ENCODE peak calls at places on chromosomes 1 and 21, in nine cellular contexts. One of them, this sample, is unnamed. For H3K4me1, the result is how much of the 10 kb centered on the place peaks cover.

GRCh38 chr1:217029311-217030157 is 306.3 kb upstream of the ESRRG start:
- DNase-seq in transverse colon: peak
- DNase-seq in A549: no peak
- DNase-seq in GM12878: no peak
- DNase-seq in upper lobe of left lung: peak
- DNase-seq in ovary: no peak
- DNase-seq in K562: no peak
- DNase-seq in stomach: peak
- DNase-seq in sigmoid colon: no peak
- DNase-seq in this sample: no peak

GRCh38 chr1:88774151-88774556 is 90.1 kb downstream of the PKN2 start:
- DNase-seq in transverse colon: peak
- DNase-seq in stomach: peak
- DNase-seq in sigmoid colon: no peak
- DNase-seq in GM12878: no peak
- DNase-seq in A549: peak
- DNase-seq in K562: no peak
- DNase-seq in ovary: no peak
- DNase-seq in upper lobe of left lung: no peak
- DNase-seq in this sample: no peak

GRCh38 chr1:36729289-36729688 is 246.6 kb upstream of the CSF3R start:
- DNase-seq in K562: no peak
- DNase-seq in transverse colon: no peak
- DNase-seq in sigmoid colon: no peak
- DNase-seq in stomach: no peak
- DNase-seq in GM12878: no peak
- DNase-seq in upper lobe of left lung: no peak
- DNase-seq in A549: no peak
- DNase-seq in ovary: no peak
- DNase-seq in this sample: no peak

GRCh38 chr21:38806942-38807284 is 1.2 kb downstream of the ETS2 start:
- DNase-seq in sigmoid colon: no peak
- DNase-seq in ovary: no peak
- DNase-seq in GM12878: no peak
- DNase-seq in stomach: no peak
- DNase-seq in upper lobe of left lung: no peak
- DNase-seq in A549: no peak
- DNase-seq in K562: no peak
- DNase-seq in transverse colon: no peak
- DNase-seq in this sample: no peak

GRCh38 chr1:113890816-113891215 is 3.4 kb upstream of the BCL2L15 start:
- DNase-seq in ovary: no peak
- DNase-seq in stomach: no peak
- DNase-seq in sigmoid colon: no peak
- DNase-seq in transverse colon: no peak
- DNase-seq in K562: no peak
- DNase-seq in upper lobe of left lung: no peak
- DNase-seq in GM12878: no peak
- DNase-seq in A549: no peak
- DNase-seq in this sample: no peak

GRCh38 chr21:42269382-42269781 is 45.8 kb downstream of the TFF3 start:
- DNase-seq in transverse colon: no peak
- DNase-seq in K562: no peak
- DNase-seq in upper lobe of left lung: no peak
- DNase-seq in ovary: no peak
- DNase-seq in sigmoid colon: no peak
- DNase-seq in GM12878: no peak
- DNase-seq in A549: no peak
- DNase-seq in stomach: no peak
- DNase-seq in this sample: no peak

GRCh38 chr1:2376931-2377672 is 14.3 kb downstream of the MORN1 start:
- DNase-seq in K562: no peak
- DNase-seq in stomach: no peak
- DNase-seq in upper lobe of left lung: no peak
- DNase-seq in A549: no peak
- DNase-seq in sigmoid colon: peak
- DNase-seq in GM12878: no peak
- DNase-seq in transverse colon: peak
- DNase-seq in ovary: no peak
- DNase-seq in this sample: no peak

GRCh38 chr1:153262462-153263157 is 3.1 kb downstream of the LORICRIN start:
- DNase-seq in ovary: no peak
- DNase-seq in K562: no peak
- DNase-seq in stomach: no peak
- DNase-seq in sigmoid colon: no peak
- DNase-seq in transverse colon: no peak
- DNase-seq in upper lobe of left lung: no peak
- DNase-seq in GM12878: peak
- DNase-seq in A549: no peak
- DNase-seq in this sample: no peak

GRCh38 chr1:234544094-234544579 is 65.2 kb upstream of the TARBP1 start:
- DNase-seq in GM12878: no peak
- DNase-seq in ovary: peak
- DNase-seq in K562: peak
- DNase-seq in stomach: peak
- DNase-seq in A549: no peak
- DNase-seq in transverse colon: peak
- DNase-seq in upper lobe of left lung: peak
- DNase-seq in sigmoid colon: peak
- DNase-seq in this sample: peak

GRCh38 chr1:172680733-172681275 is 21.9 kb downstream of the FASLG start:
- DNase-seq in K562: no peak
- DNase-seq in stomach: no peak
- DNase-seq in sigmoid colon: no peak
- DNase-seq in GM12878: no peak
- DNase-seq in ovary: no peak
- DNase-seq in transverse colon: no peak
- DNase-seq in A549: no peak
- DNase-seq in upper lobe of left lung: no peak
- DNase-seq in this sample: no peak

GRCh38 chr1:239619190-239619589 is 232.8 kb downstream of the CHRM3 start:
- DNase-seq in K562: no peak
- DNase-seq in sigmoid colon: no peak
- DNase-seq in transverse colon: no peak
- DNase-seq in ovary: no peak
- DNase-seq in upper lobe of left lung: no peak
- DNase-seq in stomach: no peak
- DNase-seq in A549: no peak
- DNase-seq in GM12878: no peak
- DNase-seq in this sample: no peak

GRCh38 chr1:11654571-11655262 is at the start of gene FBXO44:
- DNase-seq in upper lobe of left lung: peak
- DNase-seq in K562: peak
- DNase-seq in stomach: peak
- DNase-seq in GM12878: no peak
- DNase-seq in A549: no peak
- DNase-seq in transverse colon: peak
- DNase-seq in ovary: peak
- DNase-seq in sigmoid colon: peak
- DNase-seq in this sample: peak

DNA sequence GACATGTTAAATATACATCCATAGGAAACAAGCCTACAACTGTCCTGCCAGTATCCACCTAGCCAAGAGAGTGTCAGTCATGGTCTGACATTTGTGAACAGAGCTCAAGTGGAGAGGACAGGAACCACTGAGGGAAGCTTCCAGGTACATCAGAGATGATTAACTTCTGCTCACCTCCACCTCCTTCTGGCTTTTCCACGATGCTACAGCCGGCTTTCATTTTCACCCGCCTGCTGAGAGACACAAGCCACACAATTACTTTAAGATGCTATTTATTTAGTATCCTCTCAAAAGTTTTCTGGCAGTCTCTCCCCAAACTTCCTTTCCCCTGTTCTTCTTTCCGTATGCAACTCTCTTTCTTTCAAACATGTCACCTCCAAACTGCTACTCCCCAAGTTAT is 2.1 kb downstream of the ETV3 start:
- DNase-seq in transverse colon: no peak
- DNase-seq in ovary: no peak
- DNase-seq in stomach: no peak
- DNase-seq in GM12878: no peak
- DNase-seq in sigmoid colon: no peak
- DNase-seq in K562: no peak
- DNase-seq in A549: peak
- DNase-seq in upper lobe of left lung: no peak
- DNase-seq in this sample: no peak
- H3K4me1 ChIP-seq in transverse colon: under half
- H3K4me1 ChIP-seq in ovary: under half
- H3K4me1 ChIP-seq in stomach: half or more
- H3K4me1 ChIP-seq in GM12878: under half
- H3K4me1 ChIP-seq in sigmoid colon: under half
- H3K4me1 ChIP-seq in K562: under half
- H3K4me1 ChIP-seq in A549: under half
- H3K4me1 ChIP-seq in upper lobe of left lung: under half
- H3K4me1 ChIP-seq in this sample: under half

GRCh38 chr1:240831922-240832321 is 220.0 kb upstream of the GREM2 start:
- DNase-seq in transverse colon: no peak
- DNase-seq in GM12878: no peak
- DNase-seq in A549: no peak
- DNase-seq in ovary: no peak
- DNase-seq in upper lobe of left lung: no peak
- DNase-seq in stomach: no peak
- DNase-seq in K562: no peak
- DNase-seq in sigmoid colon: no peak
- DNase-seq in this sample: no peak
- TF ChIP-seq CTCF in transverse colon: no peak
- TF ChIP-seq CTCF in GM12878: no peak
- TF ChIP-seq CTCF in A549: peak
- TF ChIP-seq CTCF in ovary: no peak
- TF ChIP-seq CTCF in upper lobe of left lung: no peak
- TF ChIP-seq CTCF in stomach: no peak
- TF ChIP-seq CTCF in K562: no peak
- TF ChIP-seq CTCF in sigmoid colon: no peak
- TF ChIP-seq CTCF in this sample: no peak

GRCh38 chr21:34509151-34509550 is 2.9 kb downstream of the KCNE1 start:
- DNase-seq in A549: no peak
- DNase-seq in transverse colon: no peak
- DNase-seq in sigmoid colon: no peak
- DNase-seq in GM12878: no peak
- DNase-seq in K562: no peak
- DNase-seq in ovary: no peak
- DNase-seq in stomach: no peak
- DNase-seq in upper lobe of left lung: no peak
- DNase-seq in this sample: no peak
- TF ChIP-seq EP300 in A549: no peak
- TF ChIP-seq EP300 in transverse colon: no peak
- TF ChIP-seq EP300 in sigmoid colon: no peak
- TF ChIP-seq EP300 in GM12878: no peak
- TF ChIP-seq EP300 in K562: no peak
- TF ChIP-seq EP300 in ovary: no peak
- TF ChIP-seq EP300 in stomach: no peak
- TF ChIP-seq EP300 in upper lobe of left lung: no peak
- TF ChIP-seq EP300 in this sample: no peak

DNA sequence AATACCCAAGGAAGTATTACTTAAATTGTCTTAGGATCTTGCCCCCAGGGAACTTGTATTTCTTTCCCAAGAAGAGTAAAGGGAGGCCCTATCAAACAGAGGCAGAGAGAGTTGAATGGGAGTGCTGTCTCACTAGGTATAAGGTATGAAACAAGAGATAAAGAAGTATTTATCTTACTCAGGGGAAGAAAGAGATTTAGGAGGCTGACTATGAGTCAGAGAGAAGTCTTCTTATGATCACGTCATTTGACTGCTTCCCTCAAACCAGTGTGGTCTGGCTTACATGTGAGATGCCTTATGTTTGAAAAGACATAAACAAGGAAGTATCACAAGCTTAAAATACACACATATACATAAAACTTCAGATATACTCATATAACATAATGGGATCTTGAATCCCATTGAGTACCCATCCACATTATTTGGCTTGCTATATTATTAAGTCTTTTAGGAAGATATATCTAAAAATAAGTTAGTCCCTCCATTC is 29.6 kb downstream of the DUSP10 start:
- DNase-seq in stomach: no peak
- DNase-seq in K562: peak
- DNase-seq in transverse colon: no peak
- DNase-seq in GM12878: no peak
- DNase-seq in upper lobe of left lung: peak
- DNase-seq in A549: peak
- DNase-seq in sigmoid colon: no peak
- DNase-seq in ovary: no peak
- DNase-seq in this sample: no peak
- H3K4me1 ChIP-seq in stomach: half or more
- H3K4me1 ChIP-seq in K562: under half
- H3K4me1 ChIP-seq in transverse colon: under half
- H3K4me1 ChIP-seq in GM12878: half or more
- H3K4me1 ChIP-seq in upper lobe of left lung: half or more
- H3K4me1 ChIP-seq in A549: half or more
- H3K4me1 ChIP-seq in sigmoid colon: half or more
- H3K4me1 ChIP-seq in ovary: under half
- H3K4me1 ChIP-seq in this sample: under half

GRCh38 chr1:15825800-15826199 is 18.4 kb upstream of the UQCRHL start:
- DNase-seq in A549: no peak
- DNase-seq in ovary: no peak
- DNase-seq in stomach: no peak
- DNase-seq in transverse colon: no peak
- DNase-seq in upper lobe of left lung: no peak
- DNase-seq in K562: no peak
- DNase-seq in sigmoid colon: no peak
- DNase-seq in GM12878: no peak
- DNase-seq in this sample: no peak
- TF ChIP-seq CTCF in A549: no peak
- TF ChIP-seq CTCF in ovary: no peak
- TF ChIP-seq CTCF in stomach: no peak
- TF ChIP-seq CTCF in transverse colon: no peak
- TF ChIP-seq CTCF in upper lobe of left lung: no peak
- TF ChIP-seq CTCF in K562: no peak
- TF ChIP-seq CTCF in sigmoid colon: no peak
- TF ChIP-seq CTCF in GM12878: no peak
- TF ChIP-seq CTCF in this sample: no peak

GRCh38 chr1:46157916-46158311 is 17.0 kb upstream of the TSPAN1 start:
- DNase-seq in transverse colon: no peak
- DNase-seq in stomach: no peak
- DNase-seq in upper lobe of left lung: no peak
- DNase-seq in GM12878: no peak
- DNase-seq in A549: no peak
- DNase-seq in ovary: no peak
- DNase-seq in sigmoid colon: no peak
- DNase-seq in K562: peak
- DNase-seq in this sample: no peak
- TF ChIP-seq EP300 in transverse colon: no peak
- TF ChIP-seq EP300 in stomach: no peak
- TF ChIP-seq EP300 in upper lobe of left lung: no peak
- TF ChIP-seq EP300 in GM12878: no peak
- TF ChIP-seq EP300 in A549: no peak
- TF ChIP-seq EP300 in ovary: no peak
- TF ChIP-seq EP300 in sigmoid colon: no peak
- TF ChIP-seq EP300 in K562: no peak
- TF ChIP-seq EP300 in this sample: no peak

GRCh38 chr1:8520483-8520966 is 202.6 kb downstream of the SLC45A1 start:
- DNase-seq in K562: no peak
- DNase-seq in stomach: no peak
- DNase-seq in GM12878: no peak
- DNase-seq in upper lobe of left lung: no peak
- DNase-seq in transverse colon: no peak
- DNase-seq in sigmoid colon: no peak
- DNase-seq in ovary: no peak
- DNase-seq in A549: no peak
- DNase-seq in this sample: no peak
- H3K4me1 ChIP-seq in K562: under half
- H3K4me1 ChIP-seq in stomach: half or more
- H3K4me1 ChIP-seq in GM12878: under half
- H3K4me1 ChIP-seq in upper lobe of left lung: under half
- H3K4me1 ChIP-seq in transverse colon: under half
- H3K4me1 ChIP-seq in sigmoid colon: under half
- H3K4me1 ChIP-seq in ovary: under half
- H3K4me1 ChIP-seq in A549: under half
- H3K4me1 ChIP-seq in this sample: under half

This sample was measured in tibial nerve.